ENCODE peak calls at places on chromosomes 6 and 20, in eight cellular contexts. One of them, this sample, is unnamed.

GRCh38 chr6:68144667-68145066 is 490.4 kb upstream of the ADGRB3 start:
- DNase-seq in stomach: no peak
- DNase-seq in heart left ventricle: no peak
- DNase-seq in endothelial cell of umbilical vein: no peak
- DNase-seq in PC-3: no peak
- DNase-seq in endodermal cell: no peak
- DNase-seq in CD8-positive, alpha-beta T cell: no peak
- DNase-seq in bronchial epithelial cell: no peak
- DNase-seq in this sample: no peak

GRCh38 chr6:89518352-89519055 is 85.6 kb downstream of the ANKRD6 start:
- DNase-seq in stomach: no peak
- DNase-seq in heart left ventricle: no peak
- DNase-seq in endothelial cell of umbilical vein: no peak
- DNase-seq in PC-3: no peak
- DNase-seq in endodermal cell: no peak
- DNase-seq in CD8-positive, alpha-beta T cell: no peak
- DNase-seq in bronchial epithelial cell: peak; percentile 64
- DNase-seq in this sample: no peak

GRCh38 chr6:33189625-33190024 is 2.6 kb downstream of the COL11A2 start:
- DNase-seq in stomach: no peak
- DNase-seq in heart left ventricle: no peak
- DNase-seq in endothelial cell of umbilical vein: no peak
- DNase-seq in PC-3: no peak
- DNase-seq in endodermal cell: no peak
- DNase-seq in CD8-positive, alpha-beta T cell: no peak
- DNase-seq in bronchial epithelial cell: no peak
- DNase-seq in this sample: peak; percentile 32

GRCh38 chr6:149446791-149447376 is 37.9 kb downstream of the ZC3H12D start:
- DNase-seq in stomach: no peak
- DNase-seq in heart left ventricle: no peak
- DNase-seq in endothelial cell of umbilical vein: no peak
- DNase-seq in PC-3: no peak
- DNase-seq in endodermal cell: peak; percentile 73
- DNase-seq in CD8-positive, alpha-beta T cell: no peak
- DNase-seq in bronchial epithelial cell: no peak
- DNase-seq in this sample: peak; percentile 73

GRCh38 chr20:63977392-63978276 is 1.8 kb downstream of the SAMD10 start:
- DNase-seq in stomach: no peak
- DNase-seq in heart left ventricle: no peak
- DNase-seq in endothelial cell of umbilical vein: no peak
- DNase-seq in PC-3: peak; percentile 51
- DNase-seq in endodermal cell: peak; percentile 55
- DNase-seq in CD8-positive, alpha-beta T cell: peak; percentile 71
- DNase-seq in bronchial epithelial cell: peak; percentile 55
- DNase-seq in this sample: peak; percentile 42

GRCh38 chr6:31287621-31288020 is 15.7 kb upstream of the HLA-C start:
- DNase-seq in stomach: no peak
- DNase-seq in heart left ventricle: no peak
- DNase-seq in endothelial cell of umbilical vein: no peak
- DNase-seq in PC-3: no peak
- DNase-seq in endodermal cell: no peak
- DNase-seq in CD8-positive, alpha-beta T cell: no peak
- DNase-seq in bronchial epithelial cell: no peak
- DNase-seq in this sample: no peak

GRCh38 chr20:40080059-40080652 is 608.9 kb downstream of the MAFB start:
- DNase-seq in stomach: no peak
- DNase-seq in heart left ventricle: no peak
- DNase-seq in endothelial cell of umbilical vein: no peak
- DNase-seq in PC-3: no peak
- DNase-seq in endodermal cell: peak; percentile 79
- DNase-seq in CD8-positive, alpha-beta T cell: no peak
- DNase-seq in bronchial epithelial cell: no peak
- DNase-seq in this sample: no peak

GRCh38 chr6:152380993-152381898 is 255.9 kb downstream of the SYNE1 start:
- DNase-seq in stomach: peak; percentile 41
- DNase-seq in heart left ventricle: peak; percentile 89
- DNase-seq in endothelial cell of umbilical vein: peak; percentile 95
- DNase-seq in PC-3: peak; percentile 77
- DNase-seq in endodermal cell: no peak
- DNase-seq in CD8-positive, alpha-beta T cell: no peak
- DNase-seq in bronchial epithelial cell: peak; percentile 78
- DNase-seq in this sample: no peak

GRCh38 chr6:28807682-28808280 is 116.0 kb downstream of the TRIM27 start:
- DNase-seq in stomach: no peak
- DNase-seq in heart left ventricle: no peak
- DNase-seq in endothelial cell of umbilical vein: peak; percentile 53
- DNase-seq in PC-3: peak; percentile 75
- DNase-seq in endodermal cell: peak; percentile 94
- DNase-seq in CD8-positive, alpha-beta T cell: no peak
- DNase-seq in bronchial epithelial cell: peak; percentile 59
- DNase-seq in this sample: peak; percentile 35

GRCh38 chr20:46400828-46401477 is 5.5 kb downstream of the ELMO2 start:
- DNase-seq in stomach: no peak
- DNase-seq in heart left ventricle: no peak
- DNase-seq in endothelial cell of umbilical vein: peak; percentile 32
- DNase-seq in PC-3: peak; percentile 20
- DNase-seq in endodermal cell: peak; percentile 57
- DNase-seq in CD8-positive, alpha-beta T cell: peak; percentile 51
- DNase-seq in bronchial epithelial cell: peak; percentile 25
- DNase-seq in this sample: no peak

GRCh38 chr6:149897015-149897697 is 757 bp downstream of the RAET1E start:
- DNase-seq in stomach: peak; percentile 78
- DNase-seq in heart left ventricle: peak; percentile 88
- DNase-seq in endothelial cell of umbilical vein: peak; percentile 11
- DNase-seq in PC-3: peak; percentile 83
- DNase-seq in endodermal cell: no peak
- DNase-seq in CD8-positive, alpha-beta T cell: no peak
- DNase-seq in bronchial epithelial cell: peak; percentile 82
- DNase-seq in this sample: no peak

GRCh38 chr20:37567331-37567665 is 39.6 kb upstream of the BLCAP start:
- DNase-seq in stomach: no peak
- DNase-seq in heart left ventricle: no peak
- DNase-seq in endothelial cell of umbilical vein: no peak
- DNase-seq in PC-3: no peak
- DNase-seq in endodermal cell: no peak
- DNase-seq in CD8-positive, alpha-beta T cell: no peak
- DNase-seq in bronchial epithelial cell: no peak
- DNase-seq in this sample: peak; percentile 52

GRCh38 chr20:37570419-37570818 is 42.7 kb upstream of the BLCAP start:
- DNase-seq in stomach: no peak
- DNase-seq in heart left ventricle: no peak
- DNase-seq in endothelial cell of umbilical vein: no peak
- DNase-seq in PC-3: no peak
- DNase-seq in endodermal cell: no peak
- DNase-seq in CD8-positive, alpha-beta T cell: no peak
- DNase-seq in bronchial epithelial cell: no peak
- DNase-seq in this sample: no peak

GRCh38 chr20:37566590-37567330 is 39.1 kb upstream of the BLCAP start:
- DNase-seq in stomach: no peak
- DNase-seq in heart left ventricle: no peak
- DNase-seq in endothelial cell of umbilical vein: no peak
- DNase-seq in PC-3: no peak
- DNase-seq in endodermal cell: no peak
- DNase-seq in CD8-positive, alpha-beta T cell: no peak
- DNase-seq in bronchial epithelial cell: no peak
- DNase-seq in this sample: no peak

GRCh38 chr20:37565134-37565811 is 37.6 kb upstream of the BLCAP start:
- DNase-seq in stomach: no peak
- DNase-seq in heart left ventricle: no peak
- DNase-seq in endothelial cell of umbilical vein: no peak
- DNase-seq in PC-3: no peak
- DNase-seq in endodermal cell: no peak
- DNase-seq in CD8-positive, alpha-beta T cell: no peak
- DNase-seq in bronchial epithelial cell: no peak
- DNase-seq in this sample: no peak

DNA sequence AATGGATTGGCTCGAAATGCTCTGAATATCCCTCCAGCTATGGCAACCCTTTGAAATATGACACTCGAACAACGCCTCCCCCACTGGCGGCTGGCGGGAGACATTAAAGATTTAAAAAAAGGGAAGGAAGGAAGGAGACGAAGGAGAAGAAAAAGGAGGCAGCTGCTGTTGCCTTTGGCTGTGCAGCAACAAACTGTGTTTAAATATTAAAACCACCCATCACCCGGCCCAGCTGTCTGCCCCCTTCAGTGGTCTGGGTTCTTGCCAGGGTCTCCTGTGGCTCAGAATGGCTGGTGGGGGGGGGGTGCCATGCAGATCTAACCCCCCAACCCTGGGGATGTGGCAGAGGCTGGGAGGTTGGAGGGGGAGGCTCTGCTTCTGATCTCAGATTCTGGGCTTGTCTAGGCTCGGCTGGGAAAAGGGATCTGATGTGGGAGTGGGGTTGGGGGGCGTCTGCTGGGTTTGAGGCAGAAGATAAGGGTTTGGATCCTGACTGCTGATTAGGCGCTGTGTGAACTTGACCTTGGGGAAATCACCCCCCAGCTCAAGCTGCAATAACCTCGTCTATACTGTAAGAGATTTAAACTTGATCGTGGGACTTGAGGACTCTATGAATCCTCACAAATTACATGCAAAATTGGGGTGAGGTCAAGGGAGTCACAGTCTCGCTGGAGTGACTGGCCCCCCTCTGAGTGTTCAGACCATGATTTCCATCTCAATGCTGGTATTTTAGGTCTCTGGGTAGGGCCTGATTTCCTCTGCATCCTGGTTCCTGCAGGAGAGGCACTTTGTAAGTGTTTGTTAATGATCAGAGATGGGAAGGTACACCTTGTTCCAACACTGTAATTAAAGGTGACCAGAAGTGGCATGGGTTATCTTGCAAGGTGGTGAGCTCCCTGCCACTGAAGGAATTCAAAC is 40.3 kb upstream of the BLCAP start:
- DNase-seq in stomach: no peak
- DNase-seq in heart left ventricle: no peak
- DNase-seq in endothelial cell of umbilical vein: peak; percentile 50
- DNase-seq in PC-3: peak; percentile 27
- DNase-seq in endodermal cell: peak; percentile 73
- DNase-seq in CD8-positive, alpha-beta T cell: no peak
- DNase-seq in bronchial epithelial cell: no peak
- DNase-seq in this sample: peak; percentile 67
- H3K4me3 ChIP-seq in stomach: no peak overlapping the region
- H3K4me3 ChIP-seq in heart left ventricle: no peak overlapping the region
- H3K4me3 ChIP-seq in endothelial cell of umbilical vein: no peak overlapping the region
- H3K4me3 ChIP-seq in PC-3: no peak overlapping the region
- H3K4me3 ChIP-seq in endodermal cell: no peak overlapping the region
- H3K4me3 ChIP-seq in CD8-positive, alpha-beta T cell: no peak overlapping the region
- H3K4me3 ChIP-seq in bronchial epithelial cell: no peak overlapping the region
- H3K4me3 ChIP-seq in this sample: no peak overlapping the region

DNA sequence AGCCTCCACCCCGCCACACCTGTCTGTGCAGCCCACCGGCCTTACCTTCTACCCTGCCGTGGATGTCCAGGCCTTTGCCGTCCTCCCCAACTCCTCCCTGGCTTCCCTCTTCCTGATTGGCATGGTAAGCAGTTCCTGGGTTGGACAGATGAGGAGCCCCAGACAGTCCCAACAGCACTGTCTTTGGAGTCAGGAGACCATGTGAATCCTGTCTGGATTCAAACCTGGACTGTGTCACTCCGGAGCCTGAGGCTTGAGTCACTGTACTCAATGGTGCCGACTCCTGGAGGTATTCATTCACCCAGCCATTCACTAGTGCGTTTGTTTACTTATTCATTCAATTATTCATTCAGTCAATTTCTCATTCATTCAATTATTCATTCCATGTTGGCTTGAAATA is 20.0 kb upstream of the LBP start:
- DNase-seq in stomach: no peak
- DNase-seq in heart left ventricle: no peak
- DNase-seq in endothelial cell of umbilical vein: no peak
- DNase-seq in PC-3: peak; percentile 66
- DNase-seq in endodermal cell: no peak
- DNase-seq in CD8-positive, alpha-beta T cell: no peak
- DNase-seq in bronchial epithelial cell: peak; percentile 24
- DNase-seq in this sample: no peak
- H3K27me3 ChIP-seq in stomach: no peaks in the 10 kb centered on the region
- H3K27me3 ChIP-seq in heart left ventricle: no peaks in the 10 kb centered on the region
- H3K27me3 ChIP-seq in endothelial cell of umbilical vein: no peaks in the 10 kb centered on the region
- H3K27me3 ChIP-seq in PC-3: no peaks in the 10 kb centered on the region
- H3K27me3 ChIP-seq in endodermal cell: peaks cover 6% of the 10 kb centered on the region
- H3K27me3 ChIP-seq in CD8-positive, alpha-beta T cell: no peaks in the 10 kb centered on the region
- H3K27me3 ChIP-seq in bronchial epithelial cell: peaks cover 4% of the 10 kb centered on the region
- H3K27me3 ChIP-seq in this sample: no peaks in the 10 kb centered on the region

DNA sequence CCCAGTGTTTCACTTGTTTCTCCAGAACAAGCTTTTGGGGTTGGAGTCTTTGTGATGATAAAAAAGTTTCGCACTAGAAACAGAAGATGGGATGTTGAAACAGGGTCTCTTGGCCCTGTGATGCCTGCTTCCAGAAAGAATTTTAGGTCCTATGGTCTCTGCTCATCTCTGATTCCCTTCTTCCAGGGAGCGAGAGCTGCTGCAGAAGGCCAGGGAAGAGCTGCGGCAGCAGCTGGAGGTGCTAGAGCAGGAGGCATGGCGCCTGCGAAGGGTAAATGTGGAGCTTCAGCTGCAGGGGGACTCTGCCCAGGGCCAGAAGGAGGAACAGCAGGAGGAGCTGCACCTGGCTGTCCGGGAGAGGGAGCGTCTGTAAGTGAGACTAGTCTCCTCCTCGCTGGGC is 18.3 kb downstream of the CEP250 start:
- DNase-seq in stomach: no peak
- DNase-seq in heart left ventricle: no peak
- DNase-seq in endothelial cell of umbilical vein: no peak
- DNase-seq in PC-3: no peak
- DNase-seq in endodermal cell: no peak
- DNase-seq in CD8-positive, alpha-beta T cell: no peak
- DNase-seq in bronchial epithelial cell: no peak
- DNase-seq in this sample: no peak
- H3K36me3 ChIP-seq in stomach: peaks cover 97% of the 10 kb centered on the region
- H3K36me3 ChIP-seq in heart left ventricle: peaks cover 98% of the 10 kb centered on the region
- H3K36me3 ChIP-seq in endothelial cell of umbilical vein: peaks cover 7% of the 10 kb centered on the region
- H3K36me3 ChIP-seq in PC-3: peaks cover 81% of the 10 kb centered on the region
- H3K36me3 ChIP-seq in endodermal cell: peaks cover 69% of the 10 kb centered on the region
- H3K36me3 ChIP-seq in CD8-positive, alpha-beta T cell: peaks cover 9% of the 10 kb centered on the region
- H3K36me3 ChIP-seq in bronchial epithelial cell: peaks cover 40% of the 10 kb centered on the region
- H3K36me3 ChIP-seq in this sample: peaks cover 45% of the 10 kb centered on the region

GRCh38 chr6:138499303-138499991 is at the start of gene NHSL1:
- DNase-seq in stomach: no peak
- DNase-seq in heart left ventricle: no peak
- DNase-seq in endothelial cell of umbilical vein: no peak
- DNase-seq in PC-3: no peak
- DNase-seq in endodermal cell: peak; percentile 66
- DNase-seq in CD8-positive, alpha-beta T cell: no peak
- DNase-seq in bronchial epithelial cell: peak; percentile 66
- DNase-seq in this sample: no peak

GRCh38 chr6:138502546-138502945 is 3.3 kb upstream of the NHSL1 start:
- DNase-seq in stomach: no peak
- DNase-seq in heart left ventricle: no peak
- DNase-seq in endothelial cell of umbilical vein: no peak
- DNase-seq in PC-3: no peak
- DNase-seq in endodermal cell: no peak
- DNase-seq in CD8-positive, alpha-beta T cell: no peak
- DNase-seq in bronchial epithelial cell: no peak
- DNase-seq in this sample: no peak

GRCh38 chr6:138500867-138501446 is 1.7 kb upstream of the NHSL1 start:
- DNase-seq in stomach: no peak
- DNase-seq in heart left ventricle: no peak
- DNase-seq in endothelial cell of umbilical vein: no peak
- DNase-seq in PC-3: no peak
- DNase-seq in endodermal cell: no peak
- DNase-seq in CD8-positive, alpha-beta T cell: no peak
- DNase-seq in bronchial epithelial cell: no peak
- DNase-seq in this sample: no peak

GRCh38 chr6:138498575-138499302 is 555 bp downstream of the NHSL1 start:
- DNase-seq in stomach: no peak
- DNase-seq in heart left ventricle: no peak
- DNase-seq in endothelial cell of umbilical vein: no peak
- DNase-seq in PC-3: no peak
- DNase-seq in endodermal cell: no peak
- DNase-seq in CD8-positive, alpha-beta T cell: no peak
- DNase-seq in bronchial epithelial cell: peak; percentile 16
- DNase-seq in this sample: no peak

GRCh38 chr6:138500045-138500665 is 861 bp upstream of the NHSL1 start:
- DNase-seq in stomach: no peak
- DNase-seq in heart left ventricle: no peak
- DNase-seq in endothelial cell of umbilical vein: no peak
- DNase-seq in PC-3: no peak
- DNase-seq in endodermal cell: no peak
- DNase-seq in CD8-positive, alpha-beta T cell: no peak
- DNase-seq in bronchial epithelial cell: no peak
- DNase-seq in this sample: no peak
- H3K4me3 ChIP-seq in stomach: no peak overlapping the region
- H3K4me3 ChIP-seq in heart left ventricle: no peak overlapping the region
- H3K4me3 ChIP-seq in endothelial cell of umbilical vein: no peak overlapping the region
- H3K4me3 ChIP-seq in PC-3: no peak overlapping the region
- H3K4me3 ChIP-seq in endodermal cell: peak overlapping the region; percentile 71
- H3K4me3 ChIP-seq in CD8-positive, alpha-beta T cell: no peak overlapping the region
- H3K4me3 ChIP-seq in bronchial epithelial cell: no peak overlapping the region
- H3K4me3 ChIP-seq in this sample: no peak overlapping the region